ENCODE peak calls at places on chromosomes 7 and 10, in seven cellular contexts. One of them, this sample, is unnamed.

GRCh38 chr7:139942686-139943085 is 113.6 kb downstream of the TBXAS1 start:
- DNase-seq in fibroblast of lung: peak; percentile 45
- DNase-seq in stomach: no peak
- DNase-seq in lower lobe of right lung: no peak
- DNase-seq in testis: no peak
- DNase-seq in psoas muscle: no peak
- DNase-seq in lower leg skin: no peak
- DNase-seq in this sample: no peak

GRCh38 chr7:47150497-47151260 is 431.2 kb downstream of the TNS3 start:
- DNase-seq in lower leg skin: no peak
- DNase-seq in testis: no peak
- DNase-seq in fibroblast of lung: no peak
- DNase-seq in lower lobe of right lung: no peak
- DNase-seq in stomach: no peak
- DNase-seq in psoas muscle: no peak
- DNase-seq in this sample: no peak

GRCh38 chr10:73874267-73875138 is at the start of gene CAMK2G:
- DNase-seq in lower lobe of right lung: peak; percentile 92
- DNase-seq in fibroblast of lung: peak; percentile 81
- DNase-seq in lower leg skin: peak; percentile 68
- DNase-seq in psoas muscle: peak; percentile 95
- DNase-seq in testis: peak; percentile 81
- DNase-seq in stomach: peak; percentile 81
- DNase-seq in this sample: peak; percentile 78

GRCh38 chr10:11823122-11823988 is at the start of gene PROSER2:
- DNase-seq in stomach: peak; percentile 72
- DNase-seq in testis: peak; percentile 73
- DNase-seq in lower leg skin: peak; percentile 23
- DNase-seq in psoas muscle: peak; percentile 65
- DNase-seq in lower lobe of right lung: peak; percentile 78
- DNase-seq in fibroblast of lung: peak; percentile 55
- DNase-seq in this sample: peak; percentile 63

GRCh38 chr10:119680668-119681070 is 29.5 kb downstream of the BAG3 start:
- DNase-seq in lower lobe of right lung: no peak
- DNase-seq in lower leg skin: peak; percentile 68
- DNase-seq in psoas muscle: peak; percentile 75
- DNase-seq in stomach: no peak
- DNase-seq in fibroblast of lung: peak; percentile 37
- DNase-seq in testis: no peak
- DNase-seq in this sample: no peak

GRCh38 chr7:70098133-70098561 is 499.9 kb downstream of the AUTS2 start:
- DNase-seq in psoas muscle: no peak
- DNase-seq in fibroblast of lung: no peak
- DNase-seq in stomach: no peak
- DNase-seq in lower lobe of right lung: no peak
- DNase-seq in lower leg skin: no peak
- DNase-seq in testis: no peak
- DNase-seq in this sample: no peak

GRCh38 chr7:155962191-155962967 is 150.1 kb upstream of the SHH start:
- DNase-seq in testis: no peak
- DNase-seq in fibroblast of lung: peak; percentile 42
- DNase-seq in stomach: peak; percentile 56
- DNase-seq in lower lobe of right lung: no peak
- DNase-seq in psoas muscle: no peak
- DNase-seq in lower leg skin: no peak
- DNase-seq in this sample: no peak

GRCh38 chr10:88131561-88132139 is 268.2 kb downstream of the PTEN start:
- DNase-seq in fibroblast of lung: no peak
- DNase-seq in stomach: peak; percentile 94
- DNase-seq in lower leg skin: peak; percentile 80
- DNase-seq in testis: peak; percentile 69
- DNase-seq in lower lobe of right lung: peak; percentile 68
- DNase-seq in psoas muscle: peak; percentile 83
- DNase-seq in this sample: peak; percentile 98

GRCh38 chr7:139502226-139502625 is 18.8 kb upstream of the KLRG2 start:
- DNase-seq in fibroblast of lung: no peak
- DNase-seq in testis: no peak
- DNase-seq in lower leg skin: no peak
- DNase-seq in stomach: no peak
- DNase-seq in psoas muscle: no peak
- DNase-seq in lower lobe of right lung: no peak
- DNase-seq in this sample: no peak

GRCh38 chr7:6197801-6198551 is 74.4 kb downstream of the CYTH3 start:
- DNase-seq in fibroblast of lung: no peak
- DNase-seq in lower leg skin: no peak
- DNase-seq in stomach: no peak
- DNase-seq in testis: no peak
- DNase-seq in lower lobe of right lung: no peak
- DNase-seq in psoas muscle: no peak
- DNase-seq in this sample: peak; percentile 93

DNA sequence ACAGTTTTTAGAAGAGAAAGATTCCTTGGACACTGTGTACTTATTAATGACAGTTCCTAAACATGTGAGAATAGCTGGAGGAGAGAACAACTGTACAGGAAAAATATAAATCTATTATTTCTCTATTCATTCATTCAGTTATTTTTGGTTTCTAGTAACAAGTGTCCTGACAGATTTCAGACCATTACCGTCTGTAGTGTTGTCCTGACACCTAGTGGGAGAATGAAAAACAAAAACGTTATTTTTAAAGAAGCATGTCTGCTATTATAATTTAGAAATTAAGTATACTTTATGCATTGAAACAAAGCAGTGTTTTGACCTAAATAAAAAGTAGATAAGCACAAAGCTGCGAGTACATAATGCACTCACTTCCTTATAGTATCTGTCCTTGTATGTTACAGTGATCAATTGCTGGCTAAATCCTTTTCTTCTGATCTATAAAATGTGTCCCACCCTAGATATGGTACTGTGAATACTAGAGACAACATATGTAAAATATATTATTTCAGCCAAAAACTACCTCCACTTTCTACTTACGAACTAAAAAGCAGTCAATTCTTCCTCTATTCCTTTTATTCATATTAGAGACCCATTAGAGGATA is 575.6 kb downstream of the ARL4A start:
- DNase-seq in psoas muscle: no peak
- DNase-seq in lower lobe of right lung: no peak
- DNase-seq in fibroblast of lung: peak; percentile 71
- DNase-seq in stomach: no peak
- DNase-seq in lower leg skin: no peak
- DNase-seq in testis: no peak
- DNase-seq in this sample: no peak
- TF ChIP-seq CTCF in psoas muscle: peak; percentile 60
- TF ChIP-seq CTCF in lower lobe of right lung: peak; percentile 52
- TF ChIP-seq CTCF in fibroblast of lung: peak; percentile 42
- TF ChIP-seq CTCF in stomach: peak; percentile 59
- TF ChIP-seq CTCF in lower leg skin: no peak
- TF ChIP-seq CTCF in testis: peak; percentile 36
- TF ChIP-seq CTCF in this sample: peak; percentile 40

DNA sequence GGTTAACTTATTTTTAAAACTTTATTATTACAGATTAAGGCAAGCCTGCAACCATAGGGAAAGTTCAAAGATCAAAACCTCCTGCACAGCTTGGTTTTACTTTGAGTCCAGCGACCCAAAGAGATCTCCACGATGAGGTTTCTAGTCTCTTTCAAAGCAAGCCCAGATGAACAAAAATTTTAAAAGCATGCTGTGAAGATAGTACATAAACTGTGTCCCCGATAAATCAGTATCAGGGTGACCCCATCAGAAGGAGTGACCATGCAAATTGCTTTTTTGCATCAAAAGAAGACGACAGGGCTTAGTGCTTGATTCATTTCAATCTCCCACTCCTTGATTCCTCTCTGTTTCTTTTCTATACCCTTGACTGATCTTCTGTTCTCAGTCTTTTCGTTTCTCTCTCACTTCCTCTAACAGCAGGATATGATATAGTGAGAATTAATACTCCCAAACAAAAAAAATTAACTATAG is 16.0 kb upstream of the DNTT start:
- DNase-seq in stomach: no peak
- DNase-seq in psoas muscle: no peak
- DNase-seq in fibroblast of lung: no peak
- DNase-seq in lower leg skin: no peak
- DNase-seq in lower lobe of right lung: no peak
- DNase-seq in testis: no peak
- DNase-seq in this sample: no peak
- H3K4me3 ChIP-seq in stomach: no peak overlapping the region
- H3K4me3 ChIP-seq in psoas muscle: no peak overlapping the region
- H3K4me3 ChIP-seq in fibroblast of lung: no peak overlapping the region
- H3K4me3 ChIP-seq in lower leg skin: no peak overlapping the region
- H3K4me3 ChIP-seq in lower lobe of right lung: no peak overlapping the region
- H3K4me3 ChIP-seq in testis: no peak overlapping the region
- H3K4me3 ChIP-seq in this sample: no peak overlapping the region

GRCh38 chr7:16926283-16926682 is 44.5 kb upstream of the AGR3 start:
- DNase-seq in fibroblast of lung: peak; percentile 68
- DNase-seq in lower lobe of right lung: no peak
- DNase-seq in lower leg skin: peak; percentile 40
- DNase-seq in psoas muscle: no peak
- DNase-seq in stomach: no peak
- DNase-seq in testis: peak; percentile 65
- DNase-seq in this sample: peak; percentile 64
- TF ChIP-seq CTCF in fibroblast of lung: peak; percentile 75
- TF ChIP-seq CTCF in lower lobe of right lung: peak; percentile 69
- TF ChIP-seq CTCF in lower leg skin: no peak
- TF ChIP-seq CTCF in psoas muscle: peak; percentile 36
- TF ChIP-seq CTCF in stomach: peak; percentile 61
- TF ChIP-seq CTCF in testis: peak; percentile 53
- TF ChIP-seq CTCF in this sample: peak; percentile 87

DNA sequence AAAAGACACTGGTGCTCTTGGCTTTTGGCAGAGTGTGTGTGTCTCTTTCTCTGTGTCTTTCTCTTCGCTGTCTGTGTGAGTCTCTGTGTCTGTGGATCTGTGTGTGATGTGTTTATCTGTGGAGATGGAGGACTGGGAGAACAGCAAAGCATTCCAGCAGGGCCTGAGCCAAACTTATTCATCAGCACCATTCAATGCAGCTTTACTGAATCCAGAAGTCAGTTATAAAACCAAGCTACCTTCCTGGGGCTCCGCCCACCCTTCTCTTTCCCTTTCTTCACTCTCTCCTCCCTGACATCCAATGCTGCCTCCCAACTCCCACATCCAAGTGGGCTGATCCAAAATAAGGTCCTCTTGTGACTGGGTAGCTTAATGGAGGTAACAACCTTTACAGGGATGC is 3.9 kb downstream of the SGMS1 start:
- DNase-seq in testis: no peak
- DNase-seq in lower leg skin: no peak
- DNase-seq in lower lobe of right lung: no peak
- DNase-seq in fibroblast of lung: no peak
- DNase-seq in psoas muscle: no peak
- DNase-seq in stomach: no peak
- DNase-seq in this sample: no peak
- H3K4me3 ChIP-seq in testis: no peak overlapping the region
- H3K4me3 ChIP-seq in lower leg skin: no peak overlapping the region
- H3K4me3 ChIP-seq in lower lobe of right lung: no peak overlapping the region
- H3K4me3 ChIP-seq in fibroblast of lung: no peak overlapping the region
- H3K4me3 ChIP-seq in psoas muscle: no peak overlapping the region
- H3K4me3 ChIP-seq in stomach: no peak overlapping the region
- H3K4me3 ChIP-seq in this sample: no peak overlapping the region

DNA sequence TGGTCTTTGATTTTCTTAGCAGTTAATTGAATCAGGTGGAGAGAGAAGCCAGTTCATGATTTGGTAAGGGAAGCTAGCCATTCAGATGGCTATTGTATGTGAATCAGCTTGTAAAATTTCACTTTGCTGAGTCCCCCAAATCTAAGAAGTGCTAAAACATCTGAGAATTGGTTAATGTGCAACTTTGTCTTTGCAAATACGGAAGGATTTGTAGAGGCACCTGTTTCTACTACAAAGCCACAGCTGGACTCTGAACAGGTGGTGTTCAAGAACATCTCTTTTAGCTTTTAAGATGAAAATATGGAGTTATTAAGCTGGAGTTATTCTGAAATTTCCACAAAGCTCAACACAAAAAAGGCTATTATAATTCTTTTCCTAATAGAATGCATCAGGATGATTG is 132.6 kb downstream of the VPS50 start:
- DNase-seq in lower leg skin: no peak
- DNase-seq in fibroblast of lung: no peak
- DNase-seq in lower lobe of right lung: no peak
- DNase-seq in stomach: no peak
- DNase-seq in testis: no peak
- DNase-seq in psoas muscle: no peak
- DNase-seq in this sample: no peak
- TF ChIP-seq CTCF in lower leg skin: no peak
- TF ChIP-seq CTCF in fibroblast of lung: no peak
- TF ChIP-seq CTCF in lower lobe of right lung: no peak
- TF ChIP-seq CTCF in stomach: no peak
- TF ChIP-seq CTCF in testis: no peak
- TF ChIP-seq CTCF in psoas muscle: no peak
- TF ChIP-seq CTCF in this sample: no peak

GRCh38 chr10:77290528-77291155 is 347.0 kb downstream of the KCNMA1 start:
- DNase-seq in psoas muscle: no peak
- DNase-seq in fibroblast of lung: peak; percentile 55
- DNase-seq in lower lobe of right lung: no peak
- DNase-seq in stomach: no peak
- DNase-seq in lower leg skin: no peak
- DNase-seq in testis: no peak
- DNase-seq in this sample: no peak
- H3K4me3 ChIP-seq in psoas muscle: no peak overlapping the region
- H3K4me3 ChIP-seq in fibroblast of lung: no peak overlapping the region
- H3K4me3 ChIP-seq in lower lobe of right lung: no peak overlapping the region
- H3K4me3 ChIP-seq in stomach: no peak overlapping the region
- H3K4me3 ChIP-seq in lower leg skin: no peak overlapping the region
- H3K4me3 ChIP-seq in testis: no peak overlapping the region
- H3K4me3 ChIP-seq in this sample: no peak overlapping the region

DNA sequence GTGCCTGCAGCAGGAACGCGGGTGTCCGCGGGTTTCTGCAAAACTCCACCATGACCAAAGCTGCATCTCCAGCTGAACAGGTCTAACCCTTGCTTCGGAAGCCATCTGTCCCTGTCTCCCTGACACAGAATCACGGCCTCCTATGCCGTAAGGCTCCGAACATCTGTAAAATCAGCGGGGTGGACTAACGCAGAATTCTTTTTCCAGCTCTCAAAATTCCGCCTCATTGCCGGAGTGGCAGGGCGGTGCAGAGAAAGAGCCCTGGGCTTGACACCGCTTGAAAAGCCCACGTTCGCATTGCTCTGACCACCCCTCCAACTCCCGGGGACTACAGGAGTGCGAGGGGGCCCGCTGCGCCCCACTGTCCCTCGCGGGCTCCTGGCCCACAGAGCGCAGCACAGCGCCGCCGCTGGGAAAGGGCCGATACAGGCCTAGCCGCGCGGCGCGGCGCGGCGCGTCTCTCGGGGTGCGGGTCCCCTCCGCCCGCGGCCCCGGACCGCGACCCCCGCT is 409 bp downstream of the DNMBP start:
- DNase-seq in testis: peak; percentile 74
- DNase-seq in stomach: peak; percentile 61
- DNase-seq in lower lobe of right lung: peak; percentile 75
- DNase-seq in psoas muscle: no peak
- DNase-seq in fibroblast of lung: peak; percentile 49
- DNase-seq in lower leg skin: peak; percentile 18
- DNase-seq in this sample: peak; percentile 60
- TF ChIP-seq CTCF in testis: no peak
- TF ChIP-seq CTCF in stomach: no peak
- TF ChIP-seq CTCF in lower lobe of right lung: peak; percentile 26
- TF ChIP-seq CTCF in psoas muscle: no peak
- TF ChIP-seq CTCF in fibroblast of lung: peak; percentile 41
- TF ChIP-seq CTCF in lower leg skin: no peak
- TF ChIP-seq CTCF in this sample: peak; percentile 22

This sample was measured in thyroid gland.